ENCODE peak calls at places on chromosome 7, in six cellular contexts. C is CD8-positive, alpha-beta T cell; J is islet precursor cell; K is IMR-90; Y is CD8-positive, alpha-beta memory T cell; Q is omental fat pad. T is an unnamed sample.
A peak's percentile ranks its signal among the peaks of the same experiment; 100 is the strongest.

GRCh38 chr7:19558527-19558926 is 150.3 kb downstream of the POLR1F start:
- DNase-seq in C (no peak), J (no peak), K (peak; percentile 4), Y (no peak), Q (no peak), T (peak; percentile 64)

GRCh38 chr7:97016392-97017196 is 8.0 kb downstream of the DLX5 start:
- DNase-seq in C (no peak), J (peak; percentile 95), K (no peak), Y (no peak), Q (no peak), T (no peak)

GRCh38 chr7:153170287-153170686 is 410.7 kb downstream of the ACTR3B start:
- DNase-seq in C (no peak), J (no peak), K (no peak), Y (no peak), Q (no peak), T (no peak)

GRCh38 chr7:52447781-52448180 is 587.7 kb upstream of the POM121L12 start:
- DNase-seq in C (no peak), J (no peak), K (no peak), Y (no peak), Q (no peak), T (no peak)

GRCh38 chr7:140674356-140674800 is 1.6 kb downstream of the ADCK2 start:
- DNase-seq in C (no peak), J (no peak), K (no peak), Y (no peak), Q (no peak), T (no peak)

GRCh38 chr7:128148676-128149075 is 92.4 kb upstream of the LEP start:
- DNase-seq in C (no peak), J (no peak), K (no peak), Y (no peak), Q (no peak), T (no peak)

GRCh38 chr7:130063036-130063435 is 7.3 kb upstream of the KLHDC10 start:
- DNase-seq in C (peak; percentile 65), J (peak; percentile 76), K (peak; percentile 31), Y (peak; percentile 68), Q (no peak), T (peak; percentile 63)

GRCh38 chr7:121076350-121077164 is 88.0 kb downstream of the CPED1 start:
- DNase-seq in C (no peak), J (no peak), K (peak; percentile 93), Y (no peak), Q (no peak), T (peak; percentile 74)

GRCh38 chr7:6650521-6651011 is 13.4 kb downstream of the ZNF316 start:
- DNase-seq in C (no peak), J (no peak), K (no peak), Y (peak; percentile 17), Q (no peak), T (no peak)

GRCh38 chr7:122412886-122413285 is 108.3 kb upstream of the FEZF1 start:
- DNase-seq in C (no peak), J (peak; percentile 76), K (peak; percentile 7), Y (no peak), Q (no peak), T (peak; percentile 35)

GRCh38 chr7:31896929-31897328 is 173.3 kb downstream of the PDE1C start:
- DNase-seq in C (no peak), J (no peak), K (peak; percentile 40), Y (no peak), Q (no peak), T (peak; percentile 25)

GRCh38 chr7:121395494-121395960 is 581 bp downstream of the FAM3C start:
- DNase-seq in C (peak; percentile 55), J (peak; percentile 74), K (peak; percentile 13), Y (peak; percentile 67), Q (no peak), T (peak; percentile 61)

GRCh38 chr7:110253083-110253482 is 837.8 kb upstream of the LRRN3 start:
- DNase-seq in C (no peak), J (no peak), K (peak; percentile 18), Y (no peak), Q (no peak), T (no peak)

GRCh38 chr7:116249969-116250553 is 39.7 kb downstream of the TES start:
- DNase-seq in C (no peak), J (peak; percentile 62), K (peak; percentile 58), Y (no peak), Q (no peak), T (peak; percentile 62)

GRCh38 chr7:1749864-1750466 is 79.9 kb downstream of the ELFN1 start:
- DNase-seq in C (no peak), J (no peak), K (no peak), Y (no peak), Q (no peak), T (no peak)

GRCh38 chr7:30734497-30734896 is 17.4 kb upstream of the INMT start:
- DNase-seq in C (no peak), J (no peak), K (no peak), Y (no peak), Q (no peak), T (no peak)

GRCh38 chr7:154347867-154348266 is 295.7 kb downstream of the DPP6 start:
- DNase-seq in C (no peak), J (no peak), K (no peak), Y (no peak), Q (no peak), T (no peak)

GRCh38 chr7:107891619-107892366 is 810 bp downstream of the DLD start:
- DNase-seq in C (no peak), J (no peak), K (peak; percentile 60), Y (no peak), Q (no peak), T (peak; percentile 68)

GRCh38 chr7:128728608-128729007 is 10.6 kb upstream of the CALU start:
- DNase-seq in C (no peak), J (no peak), K (peak; percentile 72), Y (no peak), Q (no peak), T (peak; percentile 49)

GRCh38 chr7:39950473-39951155 is 558 bp downstream of the CDK13 start:
- DNase-seq in C (peak; percentile 45), J (no peak), K (peak; percentile 40), Y (peak; percentile 63), Q (no peak), T (peak; percentile 70)

GRCh38 chr7:13988765-13989137 is 715 bp downstream of the ETV1 start:
- DNase-seq in C (no peak), J (peak; percentile 80), K (peak; percentile 26), Y (no peak), Q (no peak), T (peak; percentile 42)

GRCh38 chr7:158393926-158394625 is 193.5 kb downstream of the PTPRN2 start:
- DNase-seq in C (no peak), J (no peak), K (no peak), Y (no peak), Q (no peak), T (no peak)

GRCh38 chr7:16344927-16345326 is 76.4 kb downstream of the CRPPA start:
- DNase-seq in C (no peak), J (no peak), K (no peak), Y (no peak), Q (no peak), T (no peak)